ENCODE peak calls at places on chromosomes 16 and 17, in four cellular contexts. One of them, this sample, is unnamed.

GRCh38 chr17:44924107-44924544 is 8.8 kb upstream of the GFAP start:
- DNase-seq in cardiac muscle cell: no peak
- DNase-seq in posterior cingulate gyrus: no peak
- DNase-seq in activated CD8-positive, alpha-beta memory T cell treated with anti-CD3 and anti-CD28 coated beads for 24 hours: no peak
- DNase-seq in this sample: no peak

GRCh38 chr16:12907670-12908233 is 6.4 kb downstream of the SHISA9 start:
- DNase-seq in cardiac muscle cell: no peak
- DNase-seq in posterior cingulate gyrus: no peak
- DNase-seq in activated CD8-positive, alpha-beta memory T cell treated with anti-CD3 and anti-CD28 coated beads for 24 hours: no peak
- DNase-seq in this sample: no peak

GRCh38 chr17:69141802-69142472 is at the start of gene ABCA6:
- DNase-seq in cardiac muscle cell: no peak
- DNase-seq in posterior cingulate gyrus: no peak
- DNase-seq in activated CD8-positive, alpha-beta memory T cell treated with anti-CD3 and anti-CD28 coated beads for 24 hours: no peak
- DNase-seq in this sample: peak

GRCh38 chr16:81443688-81444447 is 740 bp upstream of the CMIP start:
- DNase-seq in cardiac muscle cell: no peak
- DNase-seq in posterior cingulate gyrus: no peak
- DNase-seq in activated CD8-positive, alpha-beta memory T cell treated with anti-CD3 and anti-CD28 coated beads for 24 hours: no peak
- DNase-seq in this sample: no peak

GRCh38 chr16:19520861-19521331 is 1.0 kb downstream of the GDE1 start:
- DNase-seq in cardiac muscle cell: no peak
- DNase-seq in posterior cingulate gyrus: no peak
- DNase-seq in activated CD8-positive, alpha-beta memory T cell treated with anti-CD3 and anti-CD28 coated beads for 24 hours: no peak
- DNase-seq in this sample: peak

GRCh38 chr17:29140631-29141483 is 39.3 kb downstream of the MYO18A start:
- DNase-seq in cardiac muscle cell: peak
- DNase-seq in posterior cingulate gyrus: no peak
- DNase-seq in activated CD8-positive, alpha-beta memory T cell treated with anti-CD3 and anti-CD28 coated beads for 24 hours: peak
- DNase-seq in this sample: peak

GRCh38 chr16:30491744-30492308 is 19.3 kb downstream of the ITGAL start:
- DNase-seq in cardiac muscle cell: no peak
- DNase-seq in posterior cingulate gyrus: no peak
- DNase-seq in activated CD8-positive, alpha-beta memory T cell treated with anti-CD3 and anti-CD28 coated beads for 24 hours: no peak
- DNase-seq in this sample: peak

GRCh38 chr17:48060249-48060648 is 12.1 kb downstream of the NFE2L1 start:
- DNase-seq in cardiac muscle cell: no peak
- DNase-seq in posterior cingulate gyrus: no peak
- DNase-seq in activated CD8-positive, alpha-beta memory T cell treated with anti-CD3 and anti-CD28 coated beads for 24 hours: no peak
- DNase-seq in this sample: no peak

GRCh38 chr16:75908718-75909117 is 182.4 kb upstream of the CPHXL start:
- DNase-seq in cardiac muscle cell: no peak
- DNase-seq in posterior cingulate gyrus: no peak
- DNase-seq in activated CD8-positive, alpha-beta memory T cell treated with anti-CD3 and anti-CD28 coated beads for 24 hours: no peak
- DNase-seq in this sample: no peak

GRCh38 chr17:49746791-49747490 is 17.0 kb downstream of the FAM117A start:
- DNase-seq in cardiac muscle cell: no peak
- DNase-seq in posterior cingulate gyrus: no peak
- DNase-seq in activated CD8-positive, alpha-beta memory T cell treated with anti-CD3 and anti-CD28 coated beads for 24 hours: no peak
- DNase-seq in this sample: peak

GRCh38 chr16:89288966-89289365 is 71.5 kb downstream of the ZNF778 start:
- DNase-seq in cardiac muscle cell: no peak
- DNase-seq in posterior cingulate gyrus: no peak
- DNase-seq in activated CD8-positive, alpha-beta memory T cell treated with anti-CD3 and anti-CD28 coated beads for 24 hours: no peak
- DNase-seq in this sample: no peak

GRCh38 chr17:44385287-44386181 is 3.9 kb downstream of the ITGA2B start:
- DNase-seq in cardiac muscle cell: peak
- DNase-seq in posterior cingulate gyrus: peak
- DNase-seq in activated CD8-positive, alpha-beta memory T cell treated with anti-CD3 and anti-CD28 coated beads for 24 hours: peak
- DNase-seq in this sample: peak

GRCh38 chr16:66255647-66256046 is 110.8 kb upstream of the CDH5 start:
- DNase-seq in cardiac muscle cell: no peak
- DNase-seq in posterior cingulate gyrus: no peak
- DNase-seq in activated CD8-positive, alpha-beta memory T cell treated with anti-CD3 and anti-CD28 coated beads for 24 hours: no peak
- DNase-seq in this sample: no peak

GRCh38 chr16:11061629-11062270 is 117.4 kb downstream of the CLEC16A start:
- DNase-seq in cardiac muscle cell: no peak
- DNase-seq in posterior cingulate gyrus: no peak
- DNase-seq in activated CD8-positive, alpha-beta memory T cell treated with anti-CD3 and anti-CD28 coated beads for 24 hours: no peak
- DNase-seq in this sample: no peak

GRCh38 chr17:48593840-48594411 is 347 bp upstream of the HOXB5 start:
- DNase-seq in cardiac muscle cell: peak
- DNase-seq in posterior cingulate gyrus: no peak
- DNase-seq in activated CD8-positive, alpha-beta memory T cell treated with anti-CD3 and anti-CD28 coated beads for 24 hours: peak
- DNase-seq in this sample: peak

GRCh38 chr17:56966277-56966676 is 5.4 kb upstream of the COIL start:
- DNase-seq in cardiac muscle cell: no peak
- DNase-seq in posterior cingulate gyrus: no peak
- DNase-seq in activated CD8-positive, alpha-beta memory T cell treated with anti-CD3 and anti-CD28 coated beads for 24 hours: no peak
- DNase-seq in this sample: no peak

GRCh38 chr17:40345161-40346034 is 19.1 kb downstream of the GJD3 start:
- DNase-seq in cardiac muscle cell: peak
- DNase-seq in posterior cingulate gyrus: no peak
- DNase-seq in activated CD8-positive, alpha-beta memory T cell treated with anti-CD3 and anti-CD28 coated beads for 24 hours: no peak
- DNase-seq in this sample: peak

GRCh38 chr16:54928016-54928356 is 2.7 kb upstream of the IRX5 start:
- DNase-seq in cardiac muscle cell: peak
- DNase-seq in posterior cingulate gyrus: no peak
- DNase-seq in activated CD8-positive, alpha-beta memory T cell treated with anti-CD3 and anti-CD28 coated beads for 24 hours: no peak
- DNase-seq in this sample: peak

This sample was measured in KBM-7.